ENCODE peak calls at places on chromosomes 2 and 18, in four cellular contexts. B is T-helper 2 cell, O is NCI-H446, C is BJ. L is an unnamed sample.

GRCh38 chr2:218327451-218327850 is 29.2 kb upstream of the CATIP start:
- DNase-seq in B (no peak), O (no peak), C (no peak), L (no peak)

GRCh38 chr2:25711641-25712369 is 38.4 kb upstream of the DTNB start:
- DNase-seq in B (no peak), O (no peak), C (no peak), L (no peak)

GRCh38 chr18:14577971-14578370 is 34.6 kb upstream of the POTEC start:
- DNase-seq in B (no peak), O (no peak), C (no peak), L (no peak)

GRCh38 chr2:108297436-108298141 is 8.9 kb downstream of the SULT1C2 start:
- DNase-seq in B (no peak), O (no peak), C (no peak), L (peak)

GRCh38 chr2:52976132-52976949 is 791.3 kb upstream of the CHAC2 start:
- DNase-seq in B (no peak), O (peak), C (no peak), L (peak)

GRCh38 chr18:28559511-28559910 is 382.6 kb upstream of the CDH2 start:
- DNase-seq in B (no peak), O (peak), C (no peak), L (no peak)

GRCh38 chr2:55861733-55862132 is 61.8 kb downstream of the EFEMP1 start:
- DNase-seq in B (no peak), O (no peak), C (no peak), L (no peak)

GRCh38 chr2:175019566-175020327 is 14.6 kb upstream of the CHN1 start:
- DNase-seq in B (no peak), O (no peak), C (no peak), L (no peak)

GRCh38 chr2:62550466-62550865 is 44.5 kb upstream of the TMEM17 start:
- DNase-seq in B (no peak), O (no peak), C (no peak), L (no peak)

GRCh38 chr2:26732446-26732845 is 31.6 kb upstream of the SLC35F6 start:
- DNase-seq in B (no peak), O (no peak), C (no peak), L (no peak)

GRCh38 chr18:62282188-62282629 is 42.9 kb upstream of the TNFRSF11A start:
- DNase-seq in B (no peak), O (peak), C (peak), L (no peak)

GRCh38 chr18:75304678-75305557 is 94.3 kb downstream of the TSHZ1 start:
- DNase-seq in B (no peak), O (no peak), C (no peak), L (no peak)

L was measured in A549.